ENCODE peak calls at places on chromosomes 1 and 21, in ten cellular contexts. H is testis; L is astrocyte; V is heart right ventricle; O is CD8-positive, alpha-beta memory T cell; K is colonic mucosa; G is trophoblast cell; Y is left ventricle myocardium inferior; A is Caco-2; N is SK-N-SH. R is an unnamed sample. For H3K4me1 and H3K9me3, the result is how much of the 10 kb centered on the place peaks cover.

GRCh38 chr1:23470282-23471070 is 13.5 kb downstream of the ASAP3 start:
- DNase-seq in H (peak), L (peak), V (peak), O (no peak), K (no peak), G (no peak), Y (peak), A (no peak), N (no peak), R (no peak)

GRCh38 chr1:51345300-51345687 is 14.9 kb upstream of the TTC39A start:
- DNase-seq in H (no peak), L (no peak), V (no peak), O (no peak), K (no peak), G (no peak), Y (no peak), A (no peak), N (no peak), R (no peak)

GRCh38 chr1:203151362-203152157 is 24.0 kb downstream of the ADORA1 start:
- DNase-seq in H (peak), L (no peak), V (no peak), O (no peak), K (no peak), G (no peak), Y (no peak), A (no peak), N (no peak), R (no peak)

GRCh38 chr1:24742090-24742938 is 2.9 kb upstream of the CLIC4 start:
- DNase-seq in H (no peak), L (peak), V (no peak), O (no peak), K (peak), G (peak), Y (no peak), A (peak), N (no peak), R (no peak)

GRCh38 chr1:77557053-77557452 is 125.4 kb downstream of the ZZZ3 start:
- DNase-seq in H (no peak), L (peak), V (no peak), O (no peak), K (no peak), G (no peak), Y (no peak), A (no peak), N (no peak), R (no peak)

GRCh38 chr1:12486401-12487005 is 131.5 kb downstream of the DHRS3 start:
- DNase-seq in H (peak), L (no peak), V (no peak), O (no peak), K (no peak), G (peak), Y (peak), A (peak), N (no peak), R (no peak)

GRCh38 chr1:163844393-163844948 is 522.7 kb downstream of the NUF2 start:
- DNase-seq in H (no peak), L (peak), V (no peak), O (no peak), K (no peak), G (no peak), Y (no peak), A (no peak), N (no peak), R (no peak)

GRCh38 chr1:177385760-177386698 is 215.3 kb downstream of the BRINP2 start:
- DNase-seq in H (no peak), L (peak), V (no peak), O (no peak), K (no peak), G (no peak), Y (no peak), A (no peak), N (peak), R (no peak)

GRCh38 chr21:45846373-45847160 is 135.0 kb upstream of the COL6A1 start:
- DNase-seq in H (peak), L (no peak), V (peak), O (no peak), K (no peak), G (no peak), Y (peak), A (no peak), N (no peak), R (no peak)

GRCh38 chr21:18244721-18245486 is at the start of gene CHODL:
- DNase-seq in H (peak), L (no peak), V (no peak), O (no peak), K (no peak), G (no peak), Y (peak), A (no peak), N (peak), R (no peak)

GRCh38 chr1:33219886-33220661 is 36.2 kb upstream of the ZNF362 start:
- DNase-seq in H (no peak), L (peak), V (no peak), O (no peak), K (no peak), G (peak), Y (no peak), A (peak), N (no peak), R (no peak)

GRCh38 chr1:6329392-6329791 is 64.2 kb downstream of the ACOT7 start:
- DNase-seq in H (no peak), L (peak), V (no peak), O (no peak), K (no peak), G (no peak), Y (no peak), A (no peak), N (no peak), R (no peak)

GRCh38 chr1:81974222-81974841 is 173.6 kb downstream of the ADGRL2 start:
- DNase-seq in H (no peak), L (no peak), V (peak), O (no peak), K (no peak), G (no peak), Y (no peak), A (no peak), N (no peak), R (no peak)

GRCh38 chr1:109295712-109296415 is 10.9 kb downstream of the MYBPHL start:
- DNase-seq in H (no peak), L (no peak), V (no peak), O (no peak), K (no peak), G (no peak), Y (no peak), A (no peak), N (no peak), R (no peak)

GRCh38 chr1:21239181-21239580 is 51.1 kb downstream of the ECE1 start:
- DNase-seq in H (no peak), L (peak), V (no peak), O (no peak), K (no peak), G (peak), Y (no peak), A (no peak), N (no peak), R (no peak)

GRCh38 chr1:235299514-235299858 is 28.5 kb downstream of the ARID4B start:
- DNase-seq in H (no peak), L (no peak), V (no peak), O (no peak), K (no peak), G (no peak), Y (no peak), A (no peak), N (no peak), R (no peak)

GRCh38 chr21:42120904-42121535 is 49.9 kb downstream of the UMODL1 start:
- DNase-seq in H (no peak), L (no peak), V (no peak), O (no peak), K (no peak), G (no peak), Y (no peak), A (no peak), N (no peak), R (no peak)

GRCh38 chr1:79290927-79291474 is 284.5 kb upstream of the ADGRL4 start:
- DNase-seq in H (no peak), L (no peak), V (no peak), O (no peak), K (no peak), G (no peak), Y (no peak), A (no peak), N (no peak), R (no peak)

GRCh38 chr1:245858683-245859509 is 648.2 kb downstream of the SMYD3 start:
- DNase-seq in H (no peak), L (peak), V (no peak), O (no peak), K (no peak), G (no peak), Y (no peak), A (no peak), N (peak), R (no peak)

GRCh38 chr1:245856944-245857531 is 650.0 kb downstream of the SMYD3 start:
- DNase-seq in H (no peak), L (peak), V (no peak), O (no peak), K (no peak), G (peak), Y (no peak), A (peak), N (no peak), R (no peak)

GRCh38 chr1:245855846-245856730 is 651.0 kb downstream of the SMYD3 start:
- DNase-seq in H (no peak), L (peak), V (no peak), O (no peak), K (no peak), G (no peak), Y (no peak), A (no peak), N (no peak), R (peak)

GRCh38 chr1:245859510-245860114 is 647.5 kb downstream of the SMYD3 start:
- DNase-seq in H (no peak), L (peak), V (no peak), O (no peak), K (no peak), G (no peak), Y (no peak), A (no peak), N (no peak), R (no peak)

DNA sequence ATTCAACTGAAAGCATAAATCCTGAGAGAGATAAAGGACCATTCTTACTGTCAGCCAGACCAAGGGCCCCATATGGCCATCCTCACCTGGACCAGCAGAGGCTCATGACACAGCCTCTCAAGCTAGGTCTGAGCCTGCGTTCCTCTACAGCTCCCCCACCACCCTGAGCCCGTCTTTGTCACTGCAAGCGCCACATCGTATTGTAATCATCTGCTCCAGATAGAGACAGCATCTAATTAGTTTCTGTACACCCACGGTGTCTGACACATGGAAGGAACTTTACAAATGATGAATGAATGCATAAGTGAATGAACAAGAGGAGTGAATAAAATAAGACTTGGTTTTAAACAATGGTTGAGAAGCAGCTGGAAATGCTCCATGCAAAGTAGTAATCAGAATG is 649.1 kb downstream of the SMYD3 start:
- DNase-seq in H (no peak), L (peak), V (no peak), O (no peak), K (no peak), G (no peak), Y (no peak), A (no peak), N (no peak), R (no peak)
- H3K4me1 ChIP-seq in H (under half), L (half or more), V (under half), O (under half), K (under half), G (under half), Y (under half), A (under half), N (under half), R (under half)

DNA sequence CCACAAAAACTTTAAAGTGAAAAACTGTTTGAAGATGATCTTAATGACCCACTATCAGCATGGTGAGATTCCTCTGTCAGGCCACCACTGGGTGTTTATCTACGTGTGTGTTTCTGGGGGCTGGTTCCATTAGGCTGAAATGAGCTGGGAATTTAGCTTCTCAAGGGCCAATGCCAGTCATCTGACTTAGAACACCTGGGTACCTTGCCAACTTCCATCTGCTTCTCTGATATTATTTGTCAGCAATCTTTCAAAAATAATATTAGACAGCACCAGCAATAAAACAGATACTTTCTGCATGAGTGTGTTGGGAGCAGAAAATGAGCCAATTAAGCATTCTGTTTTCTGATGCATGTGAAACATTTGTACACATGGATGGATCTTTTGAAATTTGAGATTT is 124.0 kb downstream of the RYR2 start:
- DNase-seq in H (no peak), L (no peak), V (no peak), O (no peak), K (no peak), G (no peak), Y (no peak), A (no peak), N (no peak), R (no peak)
- H3K4me3 ChIP-seq in H (no peak), L (no peak), V (no peak), O (no peak), K (no peak), G (no peak), Y (no peak), A (no peak), N (no peak), R (no peak)

GRCh38 chr1:227574926-227575325 is 11.6 kb downstream of the ZNF678 start:
- DNase-seq in H (no peak), L (no peak), V (no peak), O (no peak), K (no peak), G (no peak), Y (no peak), A (no peak), N (no peak), R (no peak)
- H3K9me3 ChIP-seq in H (under half), L (under half), V (under half), O (under half), K (under half), G (under half), Y (under half), A (under half), N (under half), R (under half)

DNA sequence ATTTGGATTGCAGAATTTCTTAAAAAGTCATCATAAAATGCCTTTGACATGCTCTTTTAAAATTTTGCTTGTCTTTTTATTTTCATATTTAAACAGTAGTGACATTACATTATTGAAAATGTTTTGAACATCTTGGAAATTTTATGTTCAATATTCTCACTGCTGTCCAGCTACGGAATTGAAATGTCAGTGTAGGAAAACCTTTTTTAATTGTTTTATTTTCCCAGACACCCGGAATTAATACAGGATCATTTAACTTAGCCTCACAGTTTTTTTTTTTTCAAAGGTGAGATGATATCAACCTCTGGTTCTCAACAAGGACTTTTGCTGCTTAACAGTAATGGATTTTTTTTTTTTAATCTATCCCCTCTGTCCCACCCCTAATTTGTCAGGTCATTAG is 4.1 kb downstream of the RBM15 start:
- DNase-seq in H (no peak), L (no peak), V (no peak), O (no peak), K (no peak), G (no peak), Y (no peak), A (no peak), N (no peak), R (no peak)
- H3K4me1 ChIP-seq in H (under half), L (under half), V (half or more), O (half or more), K (under half), G (under half), Y (half or more), A (under half), N (under half), R (under half)

DNA sequence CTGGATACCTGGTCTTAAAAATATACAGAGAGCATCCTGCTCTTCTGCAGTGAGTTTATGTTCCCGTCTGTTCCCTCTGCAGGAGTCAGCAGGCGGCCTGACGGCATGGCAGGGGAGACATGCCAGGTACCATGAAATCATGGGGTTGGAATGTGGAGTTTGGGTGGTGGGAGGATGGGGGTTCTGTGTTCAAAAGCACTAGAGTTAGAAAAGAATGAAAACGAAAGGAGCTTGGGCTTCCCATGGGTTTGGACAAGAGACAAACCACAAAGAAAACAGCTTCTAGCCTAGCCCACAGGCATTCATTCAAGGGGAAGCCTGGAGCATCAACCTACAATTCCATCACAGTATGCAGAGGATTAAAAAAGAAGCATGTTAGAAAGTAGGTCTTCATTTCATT is 59.9 kb downstream of the WARS2 start:
- DNase-seq in H (no peak), L (peak), V (no peak), O (no peak), K (no peak), G (peak), Y (no peak), A (no peak), N (no peak), R (peak)
- H3K4me3 ChIP-seq in H (no peak), L (peak), V (no peak), O (no peak), K (no peak), G (no peak), Y (no peak), A (no peak), N (peak), R (no peak)

DNA sequence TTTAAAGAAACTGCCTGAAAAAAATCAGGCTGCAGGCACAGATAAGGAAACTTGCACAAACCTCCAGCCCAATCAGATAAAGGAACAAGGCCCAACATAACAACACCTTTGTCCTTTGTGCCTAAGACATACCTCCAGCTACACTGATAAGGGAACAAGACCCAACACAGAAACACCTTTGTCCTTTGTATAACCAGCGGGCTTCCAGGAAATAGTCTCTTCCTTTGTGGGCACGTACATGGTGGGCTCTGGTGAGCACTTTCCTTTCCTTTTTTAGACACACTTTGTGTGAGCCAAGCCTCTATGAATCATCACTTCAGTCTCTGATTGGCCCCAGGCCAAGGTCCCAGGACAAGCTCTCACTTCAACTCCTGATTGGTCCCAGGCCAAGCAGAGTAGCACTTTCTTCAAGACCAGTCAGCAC is 23.6 kb downstream of the ZNF670 start:
- DNase-seq in H (peak), L (peak), V (no peak), O (no peak), K (peak), G (no peak), Y (no peak), A (no peak), N (no peak), R (no peak)
- H3K9me3 ChIP-seq in H (under half), L (under half), V (under half), O (under half), K (under half), G (under half), Y (half or more), A (under half), N (under half), R (under half)

DNA sequence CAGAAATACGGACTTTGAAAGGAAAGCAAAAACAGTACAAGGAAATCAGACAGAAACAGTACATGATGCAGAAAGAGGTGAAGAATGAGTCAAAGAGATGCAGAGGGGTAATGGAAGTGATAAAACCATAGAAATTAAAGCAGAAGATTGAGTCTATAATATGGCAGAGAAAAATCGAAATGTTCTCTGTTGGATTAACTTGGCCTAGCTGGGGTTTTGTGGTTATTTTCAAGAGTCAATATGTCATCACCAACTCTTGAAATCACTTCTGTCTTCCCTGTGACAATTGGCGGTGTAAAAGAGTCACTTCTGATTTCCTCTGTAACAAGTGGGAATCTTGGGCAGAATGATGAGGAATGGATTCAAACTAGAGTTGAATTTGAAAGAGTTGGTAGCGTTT is 7.4 kb downstream of the YTHDF2 start:
- DNase-seq in H (no peak), L (no peak), V (no peak), O (no peak), K (no peak), G (no peak), Y (no peak), A (no peak), N (no peak), R (no peak)
- H3K4me1 ChIP-seq in H (under half), L (under half), V (under half), O (half or more), K (under half), G (under half), Y (half or more), A (under half), N (under half), R (under half)

DNA sequence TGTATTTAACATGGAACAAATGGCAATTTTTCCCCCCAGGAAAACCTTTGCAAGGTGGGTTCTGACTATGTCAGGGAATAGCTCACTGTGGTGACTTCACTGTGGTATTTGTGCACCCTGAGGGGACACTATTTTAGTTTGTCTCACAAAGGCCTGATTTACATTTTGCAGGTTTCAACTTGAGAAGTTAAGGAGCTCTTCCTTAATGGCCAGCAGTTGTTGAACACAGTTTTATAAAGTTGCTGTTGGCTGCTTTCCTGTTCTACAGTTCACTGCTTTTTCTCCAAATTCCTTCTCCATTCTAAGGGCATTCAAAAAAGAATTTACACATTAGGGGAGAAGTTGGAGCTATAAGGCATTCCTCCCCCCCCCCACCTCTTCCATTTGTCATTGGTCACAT is 4.6 kb downstream of the LAMC1 start:
- DNase-seq in H (no peak), L (no peak), V (no peak), O (no peak), K (no peak), G (no peak), Y (no peak), A (no peak), N (no peak), R (no peak)
- H3K4me3 ChIP-seq in H (no peak), L (peak), V (no peak), O (no peak), K (no peak), G (no peak), Y (peak), A (no peak), N (no peak), R (no peak)

R was measured in iPS DF 6.9.